ENCODE peak calls at places on chromosomes 12 and 14, in eight cellular contexts. N is kidney, P is SK-N-SH, R is HCT116, W is colonic mucosa, T is adrenal gland, V is astrocyte, Y is cardiac muscle cell. X is an unnamed sample. For H3K4me1, the result is how much of the 10 kb centered on the place peaks cover.

GRCh38 chr12:71710276-71711125 is 24.6 kb downstream of the TMEM19 start:
- DNase-seq in W (no peak), P (no peak), T (peak), N (no peak), V (peak), R (peak), Y (no peak), X (peak)

GRCh38 chr12:120006248-120006975 is 17.4 kb downstream of the BICDL1 start:
- DNase-seq in V (no peak), T (no peak), Y (no peak), P (no peak), N (no peak), R (no peak), W (no peak), X (no peak)

GRCh38 chr12:124605150-124605549 is 37.7 kb upstream of the NCOR2 start:
- DNase-seq in P (no peak), Y (no peak), N (no peak), R (no peak), W (peak), T (no peak), V (no peak), X (no peak)

GRCh38 chr12:7872565-7873304 is at the start of gene SLC2A14:
- DNase-seq in W (no peak), R (no peak), Y (peak), T (no peak), P (no peak), N (no peak), V (no peak), X (no peak)

GRCh38 chr14:75905505-75905904 is 76.3 kb downstream of the TGFB3 start:
- DNase-seq in W (peak), P (no peak), T (peak), N (no peak), R (no peak), V (no peak), Y (peak), X (peak)

GRCh38 chr14:80636071-80636470 is 305.5 kb downstream of the CEP128 start:
- DNase-seq in R (no peak), Y (no peak), V (no peak), N (no peak), P (no peak), W (no peak), T (no peak), X (no peak)

GRCh38 chr14:34354556-34354955 is 107.5 kb downstream of the SPTSSA start:
- DNase-seq in N (no peak), T (no peak), V (peak), Y (no peak), R (no peak), P (no peak), W (no peak), X (no peak)

GRCh38 chr12:125509195-125509594 is 444.0 kb downstream of the AACS start:
- DNase-seq in T (no peak), R (no peak), Y (no peak), V (no peak), W (no peak), N (no peak), P (no peak), X (no peak)

GRCh38 chr14:37608649-37609048 is 13.2 kb downstream of the TTC6 start:
- DNase-seq in Y (no peak), W (no peak), R (no peak), P (no peak), T (no peak), V (no peak), N (no peak), X (no peak)

GRCh38 chr12:131795688-131796410 is 32.3 kb upstream of the MMP17 start:
- DNase-seq in V (no peak), Y (no peak), T (no peak), P (no peak), N (no peak), R (no peak), W (no peak), X (no peak)

GRCh38 chr14:23481362-23481970 is 12.0 kb downstream of the NGDN start:
- DNase-seq in N (no peak), V (no peak), T (no peak), Y (peak), W (no peak), P (no peak), R (no peak), X (peak)

GRCh38 chr14:23482814-23483128 is 13.3 kb downstream of the NGDN start:
- DNase-seq in N (no peak), P (no peak), R (no peak), V (no peak), W (no peak), Y (no peak), T (no peak), X (no peak)

GRCh38 chr14:23481992-23482813 is 12.7 kb downstream of the NGDN start:
- DNase-seq in W (no peak), V (no peak), R (no peak), Y (no peak), N (no peak), T (no peak), P (peak), X (no peak)

GRCh38 chr14:23485311-23485710 is 15.8 kb downstream of the NGDN start:
- DNase-seq in R (no peak), V (no peak), N (no peak), W (no peak), P (no peak), T (no peak), Y (no peak), X (no peak)

GRCh38 chr14:23483216-23483854 is 13.8 kb downstream of the NGDN start:
- DNase-seq in N (no peak), T (no peak), W (no peak), P (peak), V (no peak), Y (peak), R (no peak), X (peak)
- TF ChIP-seq CTCF in N (no peak), T (no peak), W (no peak), P (peak), V (peak), Y (peak), R (peak), X (peak)

GRCh38 chr12:52210925-52211650 is 19.3 kb upstream of the KRT80 start:
- DNase-seq in W (no peak), V (no peak), N (peak), R (no peak), T (no peak), Y (no peak), P (no peak), X (no peak)

GRCh38 chr12:52210186-52210924 is 18.5 kb upstream of the KRT80 start:
- DNase-seq in N (peak), T (peak), W (no peak), Y (no peak), P (no peak), V (peak), R (no peak), X (no peak)

GRCh38 chr12:52213541-52214420 is 19.3 kb upstream of the KRT7 start:
- DNase-seq in P (peak), Y (peak), N (peak), R (peak), V (peak), W (peak), T (peak), X (peak)

GRCh38 chr12:52212701-52213540 is 20.1 kb upstream of the KRT7 start:
- DNase-seq in P (no peak), R (no peak), N (peak), V (no peak), Y (no peak), W (no peak), T (no peak), X (no peak)

GRCh38 chr12:52211716-52212585 is 20.1 kb upstream of the KRT80 start:
- DNase-seq in Y (no peak), V (no peak), N (peak), P (no peak), T (no peak), W (no peak), R (no peak), X (no peak)
- H3K27ac ChIP-seq in Y (no peak), V (no peak), N (no peak), P (no peak), T (no peak), W (no peak), R (no peak), X (no peak)

DNA sequence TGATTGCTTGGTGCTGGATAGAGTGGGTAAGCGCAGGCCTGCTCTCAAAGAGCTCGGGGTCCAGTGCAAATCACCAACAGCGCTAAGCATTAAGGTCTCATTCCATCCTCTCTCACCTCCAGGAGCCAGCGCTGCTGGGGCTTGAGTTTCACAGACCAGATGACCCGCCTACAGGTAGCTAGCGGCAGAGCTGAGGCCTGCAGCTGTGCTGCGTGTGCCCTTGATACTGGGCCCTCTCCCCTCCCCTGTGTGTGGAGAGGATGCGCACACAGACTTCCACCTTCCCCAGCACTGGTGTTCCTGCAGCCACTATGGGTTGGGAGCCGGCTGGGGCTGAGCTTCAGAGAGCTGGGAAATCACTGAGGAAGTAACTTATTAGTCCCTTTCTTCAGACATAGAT is 149.9 kb downstream of the CALM1 start:
- DNase-seq in R (no peak), N (peak), Y (no peak), W (no peak), P (no peak), T (no peak), V (no peak), X (no peak)
- H3K4me1 ChIP-seq in R (under half), N (under half), Y (under half), W (under half), P (half or more), T (under half), V (under half), X (under half)

GRCh38 chr12:20800160-20800559 is 10.3 kb upstream of the SLCO1B3 start:
- DNase-seq in N (no peak), V (no peak), R (no peak), W (no peak), P (no peak), T (no peak), Y (no peak), X (no peak)

GRCh38 chr12:20801035-20801434 is 9.5 kb upstream of the SLCO1B3 start:
- DNase-seq in P (no peak), N (no peak), T (no peak), V (no peak), Y (no peak), W (no peak), R (no peak), X (no peak)

GRCh38 chr12:20792971-20793370 is 17.5 kb upstream of the SLCO1B3 start:
- DNase-seq in T (no peak), R (no peak), V (no peak), N (no peak), W (no peak), Y (no peak), P (no peak), X (no peak)

GRCh38 chr12:20798561-20798960 is 11.9 kb upstream of the SLCO1B3 start:
- DNase-seq in N (no peak), R (peak), Y (peak), W (no peak), V (peak), T (no peak), P (peak), X (peak)
- TF ChIP-seq CTCF in N (peak), R (peak), Y (peak), W (peak), V (peak), T (no peak), P (peak), X (peak)

GRCh38 chr12:45343269-45344051 is 127.6 kb downstream of the ANO6 start:
- DNase-seq in N (no peak), Y (no peak), P (no peak), W (no peak), V (peak), R (no peak), T (no peak), X (no peak)
- H3K27ac ChIP-seq in N (no peak), Y (peak), P (no peak), W (no peak), V (no peak), R (no peak), T (no peak), X (no peak)

GRCh38 chr14:61695695-61696527 is 598 bp downstream of the HIF1A start:
- DNase-seq in V (peak), W (peak), N (peak), Y (peak), P (peak), T (peak), R (no peak), X (peak)
- H3K4me1 ChIP-seq in V (under half), W (under half), N (under half), Y (under half), P (under half), T (under half), R (under half), X (under half)

GRCh38 chr12:104557488-104558195 is 100.9 kb downstream of the CHST11 start:
- DNase-seq in Y (no peak), R (no peak), T (no peak), P (no peak), W (no peak), N (no peak), V (no peak), X (no peak)
- TF ChIP-seq CTCF in Y (no peak), R (peak), T (no peak), P (no peak), W (no peak), N (no peak), V (no peak), X (no peak)

DNA sequence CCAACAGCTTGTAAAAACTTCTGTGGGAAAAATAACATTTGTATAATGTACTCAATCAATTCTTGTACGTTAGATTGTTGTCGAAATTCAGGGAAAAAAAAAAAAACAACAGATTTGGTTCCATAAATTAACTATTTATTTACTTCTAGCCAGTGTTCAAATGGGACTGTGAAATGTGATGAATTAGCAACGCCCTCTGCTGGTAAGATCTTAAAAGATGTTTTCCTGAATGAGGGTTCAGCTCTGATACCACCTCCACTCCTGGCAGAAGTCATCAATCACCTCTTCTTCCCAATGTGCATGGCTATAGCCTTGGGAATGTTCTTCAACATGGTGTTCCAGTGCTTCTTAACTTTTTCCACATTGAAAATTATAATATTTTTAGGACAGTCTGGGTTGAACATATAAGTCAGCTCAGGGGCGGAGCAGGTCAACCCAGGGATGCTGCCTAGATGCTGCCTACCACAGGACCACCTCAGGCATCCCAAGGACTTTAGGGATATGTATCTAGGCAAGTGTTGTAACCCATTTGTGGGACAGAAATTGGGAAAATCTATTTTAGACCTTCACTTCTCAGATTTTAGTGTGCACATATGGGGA is 170.7 kb downstream of the OTOGL start:
- DNase-seq in T (no peak), R (peak), Y (peak), N (no peak), W (no peak), P (peak), V (no peak), X (peak)
- H3K27ac ChIP-seq in T (no peak), R (no peak), Y (no peak), N (no peak), W (no peak), P (no peak), V (peak), X (no peak)

X was measured in A673.